ENCODE peak calls at places on chromosome 18, in four cellular contexts. R, U, X and P are unnamed samples. For H3K9me1, the result is how much of the 10 kb centered on the place peaks cover.

GRCh38 chr18:37429768-37430167 is 135.8 kb downstream of the CELF4 start:
- DNase-seq in X (no peak), R (no peak), U (no peak), P (no peak)

GRCh38 chr18:28960146-28960545 is 783.2 kb upstream of the CDH2 start:
- DNase-seq in U (no peak), X (no peak), R (peak), P (peak)

GRCh38 chr18:3688682-3689081 is 238.7 kb downstream of the TGIF1 start:
- DNase-seq in U (no peak), R (peak), X (no peak), P (no peak)

GRCh38 chr18:68083131-68083530 is 566.6 kb upstream of the DSEL start:
- DNase-seq in R (peak), U (no peak), X (no peak), P (peak)

GRCh38 chr18:22052405-22053105 is 116.8 kb upstream of the GATA6 start:
- DNase-seq in U (no peak), X (no peak), R (no peak), P (no peak)

GRCh38 chr18:13437034-13437433 is 218.5 kb downstream of the LDLRAD4 start:
- DNase-seq in R (no peak), X (no peak), U (no peak), P (no peak)

GRCh38 chr18:23523429-23524212 is 20.3 kb downstream of the RMC1 start:
- DNase-seq in U (no peak), X (no peak), R (peak), P (no peak)

GRCh38 chr18:12991839-12992216 is 666 bp downstream of the CEP192 start:
- DNase-seq in X (no peak), R (no peak), U (no peak), P (no peak)

GRCh38 chr18:48597110-48597509 is 58.3 kb downstream of the CTIF start:
- DNase-seq in X (no peak), R (no peak), U (no peak), P (no peak)

GRCh38 chr18:61889541-61889940 is 3.3 kb downstream of the RNF152 start:
- DNase-seq in X (no peak), R (no peak), U (no peak), P (no peak)

GRCh38 chr18:74213429-74213828 is 65.1 kb downstream of the TIMM21 start:
- DNase-seq in U (no peak), X (no peak), R (no peak), P (no peak)

GRCh38 chr18:79882522-79883241 is 68.8 kb downstream of the SLC66A2 start:
- DNase-seq in U (no peak), X (no peak), R (no peak), P (no peak)

GRCh38 chr18:46226461-46226860 is 122.3 kb downstream of the HAUS1 start:
- DNase-seq in U (no peak), R (peak), X (no peak), P (no peak)

GRCh38 chr18:32324173-32324572 is 134.3 kb downstream of the MEP1B start:
- DNase-seq in U (no peak), X (no peak), R (peak), P (no peak)

GRCh38 chr18:78871631-78872030 is 108.0 kb upstream of the SALL3 start:
- DNase-seq in X (no peak), R (no peak), U (no peak), P (no peak)

GRCh38 chr18:76052196-76052595 is 442.8 kb downstream of the ZNF516 start:
- DNase-seq in R (no peak), U (no peak), X (no peak), P (no peak)

GRCh38 chr18:23356915-23357421 is 96.1 kb upstream of the RIOK3 start:
- DNase-seq in R (peak), X (no peak), U (no peak), P (peak)

GRCh38 chr18:59672125-59672769 is 25.0 kb downstream of the CCBE1 start:
- DNase-seq in U (no peak), X (no peak), R (no peak), P (no peak)

GRCh38 chr18:24839991-24840390 is 379.6 kb downstream of the HRH4 start:
- DNase-seq in R (peak), U (no peak), X (no peak), P (no peak)

GRCh38 chr18:3466051-3466450 is 16.1 kb downstream of the TGIF1 start:
- DNase-seq in X (no peak), U (no peak), R (peak), P (peak)

GRCh38 chr18:9366126-9366714 is 31.6 kb downstream of the TWSG1 start:
- DNase-seq in U (peak), R (peak), X (no peak), P (peak)

GRCh38 chr18:35443434-35443833 is 54.3 kb downstream of the INO80C start:
- DNase-seq in X (no peak), R (no peak), U (no peak), P (no peak)
- H3K9me1 ChIP-seq in X (under half), R (under half), U (under half), P (under half)

GRCh38 chr18:10401489-10401888 is 52.9 kb upstream of the APCDD1 start:
- DNase-seq in U (no peak), R (peak), X (no peak), P (no peak)

GRCh38 chr18:10399465-10399864 is 55.0 kb upstream of the APCDD1 start:
- DNase-seq in R (no peak), X (no peak), U (no peak), P (no peak)

GRCh38 chr18:10400534-10400933 is 53.9 kb upstream of the APCDD1 start:
- DNase-seq in X (no peak), U (no peak), R (no peak), P (no peak)

GRCh38 chr18:10397004-10397403 is 57.4 kb upstream of the APCDD1 start:
- DNase-seq in R (no peak), X (no peak), U (no peak), P (no peak)

GRCh38 chr18:10398571-10398970 is 55.9 kb upstream of the APCDD1 start:
- DNase-seq in U (no peak), R (no peak), X (no peak), P (no peak)
- H3K9me1 ChIP-seq in U (under half), R (under half), X (under half), P (under half)

GRCh38 chr18:70175216-70175615 is 30.3 kb downstream of the RTTN start:
- DNase-seq in R (no peak), U (no peak), X (no peak), P (no peak)
- H3K9me1 ChIP-seq in R (under half), U (under half), X (under half), P (under half)

DNA sequence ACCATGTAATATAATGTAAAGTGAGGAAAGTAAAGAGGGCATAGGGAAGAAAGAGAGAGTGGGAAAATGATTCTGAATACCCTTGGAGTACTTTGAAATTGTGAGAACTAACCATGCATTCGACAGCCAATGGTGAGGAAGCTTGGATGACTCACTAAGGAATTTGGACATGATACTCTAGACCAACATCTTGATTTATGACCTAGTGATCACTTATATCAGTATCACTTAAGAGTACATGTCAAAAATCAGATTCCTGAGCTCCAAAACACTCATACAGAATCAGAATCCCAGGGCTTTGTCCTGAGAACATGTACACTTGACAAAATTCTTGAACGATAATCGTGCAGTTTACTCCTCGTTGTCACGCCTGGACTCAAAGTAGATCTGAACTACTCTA is 1899.8 kb upstream of the PIK3C3 start:
- DNase-seq in X (no peak), U (no peak), R (no peak), P (no peak)
- H3K9me1 ChIP-seq in X (under half), U (under half), R (under half), P (under half)

DNA sequence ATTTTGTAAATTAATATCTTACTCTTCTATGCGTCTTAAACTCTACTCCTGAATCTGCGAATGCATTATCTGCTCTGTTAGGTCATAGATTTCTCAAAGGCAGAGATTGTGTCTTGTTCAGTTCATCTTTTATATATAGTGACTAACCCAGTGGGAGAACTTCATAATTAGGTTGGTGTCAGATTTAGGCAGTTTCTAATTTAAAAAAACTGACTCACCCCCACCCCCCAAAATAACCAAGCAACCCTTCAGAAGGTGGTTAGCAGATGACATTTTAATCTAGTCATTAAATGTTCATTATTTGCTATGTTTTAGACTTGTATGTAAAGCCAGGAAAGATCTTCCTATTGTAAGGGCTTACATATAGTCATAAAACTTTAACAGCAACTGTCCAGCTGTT is 10.4 kb downstream of the SERPINB12 start:
- DNase-seq in R (no peak), U (no peak), X (no peak), P (no peak)
- H3K9me1 ChIP-seq in R (under half), U (under half), X (under half), P (under half)